ENCODE peak calls at places on chromosomes 1 and 21, in four cellular contexts. B is hepatocyte, Y is mammary epithelial cell, P is fibroblast of mammary gland. U is an unnamed sample.

GRCh38 chr1:36223373-36223995 is 759 bp upstream of the THRAP3 start:
- DNase-seq in P (peak; percentile 79), B (peak; percentile 63), Y (peak; percentile 64), U (peak; percentile 15)

GRCh38 chr1:246647513-246647912 is 76.7 kb upstream of the SCCPDH start:
- DNase-seq in B (no peak), Y (no peak), P (peak; percentile 43), U (no peak)

GRCh38 chr1:231931846-231932454 is 305.4 kb downstream of the DISC1 start:
- DNase-seq in Y (no peak), P (peak; percentile 36), B (no peak), U (peak; percentile 28)

GRCh38 chr1:36172017-36172747 is 16.2 kb downstream of the MAP7D1 start:
- DNase-seq in P (no peak), Y (no peak), B (no peak), U (no peak)

GRCh38 chr21:44952116-44952928 is 12.5 kb downstream of the SLX9 start:
- DNase-seq in B (no peak), P (no peak), Y (no peak), U (no peak)

GRCh38 chr1:6049419-6049818 is 3.7 kb downstream of the KCNAB2 start:
- DNase-seq in P (no peak), Y (no peak), B (no peak), U (no peak)

GRCh38 chr1:229300099-229300757 is 29.3 kb downstream of the RAB4A start:
- DNase-seq in P (no peak), Y (no peak), B (no peak), U (no peak)

GRCh38 chr1:36217667-36218066 is 6.6 kb upstream of the THRAP3 start:
- DNase-seq in B (no peak), Y (peak; percentile 27), P (peak; percentile 55), U (no peak)

GRCh38 chr1:33792216-33792615 is 71.7 kb upstream of the HMGB4 start:
- DNase-seq in B (no peak), Y (no peak), P (no peak), U (no peak)

GRCh38 chr1:37655274-37655673 is 20.6 kb upstream of the RSPO1 start:
- DNase-seq in P (no peak), B (no peak), Y (no peak), U (no peak)

GRCh38 chr1:180954766-180955165 is 42.1 kb downstream of the KIAA1614 start:
- DNase-seq in B (no peak), Y (no peak), P (no peak), U (no peak)

GRCh38 chr1:108047085-108047484 is 82.1 kb upstream of the VAV3 start:
- DNase-seq in Y (no peak), P (no peak), B (no peak), U (no peak)

GRCh38 chr1:211705439-211706205 is 30.2 kb upstream of the NEK2 start:
- DNase-seq in B (no peak), Y (peak; percentile 78), P (no peak), U (no peak)

GRCh38 chr1:86450847-86451246 is 17.9 kb upstream of the CLCA1 start:
- DNase-seq in P (no peak), Y (no peak), B (no peak), U (no peak)

GRCh38 chr1:151934048-151934493 is 24.8 kb upstream of the THEM4 start:
- DNase-seq in Y (peak; percentile 57), P (peak; percentile 68), B (peak; percentile 81), U (peak; percentile 40)

GRCh38 chr1:94237291-94238226 is at the start of gene ARHGAP29:
- DNase-seq in Y (peak; percentile 83), P (peak; percentile 58), B (peak; percentile 94), U (peak; percentile 35)

GRCh38 chr1:61808968-61809367 is 66.7 kb downstream of the PATJ start:
- DNase-seq in B (no peak), P (peak; percentile 28), Y (no peak), U (no peak)